ENCODE peak calls at places on chromosomes 7 and 10, in six cellular contexts. Z, A, C, G, V and N are unnamed samples.

GRCh38 chr7:83014546-83014945 is 148.1 kb downstream of the PCLO start:
- DNase-seq in Z (no peak), A (no peak), C (no peak), G (no peak), V (no peak), N (no peak)

GRCh38 chr7:38819463-38819862 is 89.5 kb downstream of the VPS41 start:
- DNase-seq in Z (no peak), A (no peak), C (no peak), G (no peak), V (no peak), N (no peak)

GRCh38 chr10:63133787-63134557 is 844 bp downstream of the NRBF2 start:
- DNase-seq in Z (peak), A (no peak), C (no peak), G (no peak), V (no peak), N (peak)

GRCh38 chr10:96585726-96586418 is 940 bp downstream of the TM9SF3 start:
- DNase-seq in Z (no peak), A (no peak), C (peak), G (no peak), V (peak), N (peak)

GRCh38 chr10:118501637-118502440 is 93.6 kb downstream of the PRLHR start:
- DNase-seq in Z (no peak), A (no peak), C (no peak), G (no peak), V (no peak), N (no peak)

GRCh38 chr7:134676743-134677142 is 30.1 kb downstream of the BPGM start:
- DNase-seq in Z (no peak), A (no peak), C (no peak), G (no peak), V (no peak), N (no peak)

GRCh38 chr10:99425204-99425603 is 5.2 kb downstream of the GOT1 start:
- DNase-seq in Z (no peak), A (no peak), C (no peak), G (no peak), V (no peak), N (no peak)

GRCh38 chr10:77710759-77711682 is 73.4 kb upstream of the KCNMA1 start:
- DNase-seq in Z (no peak), A (no peak), C (peak), G (peak), V (peak), N (peak)

GRCh38 chr10:128419466-128420019 is 293.3 kb upstream of the MKI67 start:
- DNase-seq in Z (peak), A (no peak), C (no peak), G (no peak), V (no peak), N (no peak)

GRCh38 chr10:109696462-109696861 is 226.8 kb downstream of the XPNPEP1 start:
- DNase-seq in Z (no peak), A (no peak), C (no peak), G (no peak), V (no peak), N (no peak)

GRCh38 chr7:29077181-29077580 is 69.2 kb downstream of the CPVL start:
- DNase-seq in Z (no peak), A (no peak), C (no peak), G (no peak), V (no peak), N (no peak)

GRCh38 chr7:77454802-77455201 is 38.7 kb upstream of the GSAP start:
- DNase-seq in Z (no peak), A (no peak), C (no peak), G (no peak), V (no peak), N (no peak)

GRCh38 chr7:29113384-29114102 is 32.8 kb downstream of the CPVL start:
- DNase-seq in Z (no peak), A (no peak), C (no peak), G (no peak), V (no peak), N (peak)

GRCh38 chr10:29204119-29204518 is 84.8 kb upstream of the LYZL1 start:
- DNase-seq in Z (no peak), A (no peak), C (no peak), G (no peak), V (no peak), N (no peak)

GRCh38 chr7:16465469-16466086 is at the start of gene SOSTDC1:
- DNase-seq in Z (no peak), A (peak), C (no peak), G (no peak), V (no peak), N (no peak)

GRCh38 chr10:4344544-4344994 is 481.4 kb upstream of the AKR1E2 start:
- DNase-seq in Z (peak), A (peak), C (no peak), G (peak), V (no peak), N (no peak)

GRCh38 chr10:44939691-44940401 is 19.8 kb upstream of the RASSF4 start:
- DNase-seq in Z (no peak), A (no peak), C (no peak), G (no peak), V (no peak), N (no peak)

GRCh38 chr7:85554294-85554877 is 367.5 kb upstream of the SEMA3D start:
- DNase-seq in Z (no peak), A (peak), C (no peak), G (no peak), V (no peak), N (peak)

GRCh38 chr10:13813540-13813939 is 226.8 kb downstream of the PRPF18 start:
- DNase-seq in Z (no peak), A (no peak), C (no peak), G (no peak), V (no peak), N (no peak)

GRCh38 chr7:52705768-52706167 is 329.7 kb upstream of the POM121L12 start:
- DNase-seq in Z (no peak), A (no peak), C (no peak), G (no peak), V (no peak), N (no peak)

GRCh38 chr10:73865459-73866442 is 8.6 kb downstream of the CAMK2G start:
- DNase-seq in Z (no peak), A (no peak), C (peak), G (no peak), V (peak), N (peak)

GRCh38 chr10:122239578-122240257 is 31.4 kb upstream of the BTBD16 start:
- DNase-seq in Z (no peak), A (no peak), C (no peak), G (no peak), V (no peak), N (no peak)

GRCh38 chr10:102413806-102414561 is 4.6 kb downstream of the PSD start:
- DNase-seq in Z (no peak), A (no peak), C (no peak), G (no peak), V (no peak), N (no peak)

GRCh38 chr7:118755067-118755625 is 530.6 kb downstream of the ANKRD7 start:
- DNase-seq in Z (no peak), A (no peak), C (no peak), G (no peak), V (no peak), N (no peak)

GRCh38 chr7:117211614-117212013 is 111.2 kb downstream of the WNT2 start:
- DNase-seq in Z (no peak), A (no peak), C (no peak), G (no peak), V (no peak), N (no peak)

GRCh38 chr10:51301644-51302043 is 227.4 kb downstream of the PRKG1 start:
- DNase-seq in Z (no peak), A (peak), C (no peak), G (no peak), V (no peak), N (no peak)

GRCh38 chr7:24115661-24116060 is 168.3 kb upstream of the NPY start:
- DNase-seq in Z (no peak), A (no peak), C (no peak), G (no peak), V (no peak), N (no peak)

GRCh38 chr7:23115991-23116390 is 10.4 kb downstream of the KLHL7 start:
- DNase-seq in Z (no peak), A (no peak), C (no peak), G (no peak), V (no peak), N (no peak)

GRCh38 chr10:52951819-52952218 is 179.2 kb upstream of the MBL2 start:
- DNase-seq in Z (no peak), A (peak), C (no peak), G (no peak), V (no peak), N (no peak)

GRCh38 chr7:30755384-30756154 is 3.6 kb downstream of the INMT start:
- DNase-seq in Z (peak), A (no peak), C (no peak), G (no peak), V (no peak), N (no peak)

GRCh38 chr10:125151170-125151823 is 9.1 kb downstream of the CTBP2 start:
- DNase-seq in Z (no peak), A (no peak), C (no peak), G (no peak), V (no peak), N (no peak)